ENCODE peak calls at places on chromosome 16, in ten cellular contexts. W, A, N, L, C, S, E, V, I and G are unnamed samples.
A peak's percentile ranks its signal among the peaks of the same experiment; 100 is the strongest.

GRCh38 chr16:27588052-27588451 is 38.1 kb downstream of the KATNIP start:
- DNase-seq in N (no peak), A (no peak), S (no peak), C (no peak), I (no peak), V (no peak), E (no peak), L (no peak), W (no peak), G (no peak)

GRCh38 chr16:72198021-72198420 is 26.1 kb upstream of the PMFBP1 start:
- DNase-seq in A (peak; percentile 80), S (no peak), I (no peak), N (peak; percentile 73), L (no peak), E (peak; percentile 87), C (no peak), V (no peak), W (peak; percentile 93), G (no peak)

GRCh38 chr16:15038689-15039088 is 17.2 kb downstream of the NTAN1 start:
- DNase-seq in V (no peak), E (no peak), A (no peak), C (no peak), I (no peak), S (no peak), W (no peak), L (no peak), N (no peak), G (no peak)

GRCh38 chr16:66908116-66908515 is 10.6 kb downstream of the CDH16 start:
- DNase-seq in L (no peak), I (no peak), S (no peak), N (no peak), C (no peak), E (no peak), W (no peak), A (no peak), V (no peak), G (no peak)

GRCh38 chr16:48602357-48603014 is 7.5 kb downstream of the N4BP1 start:
- DNase-seq in N (no peak), C (no peak), V (no peak), W (no peak), I (no peak), A (no peak), L (no peak), E (no peak), S (no peak), G (no peak)

GRCh38 chr16:57661510-57661909 is 6.6 kb upstream of the ADGRG3 start:
- DNase-seq in A (no peak), N (no peak), E (no peak), L (no peak), I (no peak), C (no peak), W (no peak), V (no peak), S (no peak), G (no peak)

GRCh38 chr16:75011634-75012307 is 12.9 kb downstream of the ZNRF1 start:
- DNase-seq in S (peak; percentile 75), N (peak; percentile 94), C (peak; percentile 81), W (peak; percentile 86), L (no peak), V (no peak), E (peak; percentile 92), I (no peak), A (peak; percentile 92), G (peak; percentile 57)

GRCh38 chr16:30748634-30749445 is 615 bp downstream of the PHKG2 start:
- DNase-seq in N (peak; percentile 50), I (peak; percentile 21), S (no peak), C (no peak), L (no peak), E (peak; percentile 34), A (peak; percentile 52), V (no peak), W (peak; percentile 61), G (no peak)

GRCh38 chr16:75566889-75567255 is 693 bp downstream of the GABARAPL2 start:
- DNase-seq in I (peak; percentile 14), L (no peak), V (no peak), E (no peak), C (peak; percentile 64), W (no peak), A (no peak), S (no peak), N (peak; percentile 10), G (no peak)

GRCh38 chr16:70750893-70751467 is 50.0 kb downstream of the VAC14 start:
- DNase-seq in E (peak; percentile 97), W (peak; percentile 98), A (peak; percentile 99), S (no peak), V (peak; percentile 76), I (no peak), L (no peak), N (peak; percentile 98), C (peak; percentile 91), G (no peak)

GRCh38 chr16:89051521-89052166 is 42.0 kb upstream of the ACSF3 start:
- DNase-seq in A (no peak), L (no peak), V (no peak), S (no peak), I (no peak), C (no peak), E (no peak), W (no peak), N (no peak), G (no peak)

GRCh38 chr16:73326770-73327470 is 279.0 kb upstream of the ZFHX3 start:
- DNase-seq in V (no peak), E (no peak), W (peak; percentile 1), S (no peak), C (no peak), A (no peak), I (no peak), L (no peak), N (no peak), G (no peak)

GRCh38 chr16:7236824-7237410 is 95.7 kb upstream of the RBFOX1 start:
- DNase-seq in L (no peak), S (no peak), A (no peak), C (no peak), I (no peak), V (no peak), N (no peak), E (no peak), W (no peak), G (no peak)

GRCh38 chr16:55052335-55053070 is 121.8 kb downstream of the IRX5 start:
- DNase-seq in E (no peak), L (no peak), V (no peak), N (no peak), I (no peak), C (peak; percentile 28), W (peak; percentile 2), S (no peak), A (no peak), G (no peak)

GRCh38 chr16:49342336-49343265 is 31.0 kb upstream of the C16orf78 start:
- DNase-seq in C (peak; percentile 31), N (no peak), V (no peak), A (no peak), L (no peak), E (no peak), I (no peak), W (no peak), S (no peak), G (no peak)

GRCh38 chr16:1613240-1613639 is 1.1 kb downstream of the CRAMP1 start:
- DNase-seq in I (peak; percentile 42), A (no peak), E (no peak), N (no peak), W (no peak), L (no peak), C (no peak), S (no peak), V (no peak), G (no peak)

GRCh38 chr16:19860146-19861030 is 24.3 kb downstream of the GPRC5B start:
- DNase-seq in A (peak; percentile 81), N (peak; percentile 96), C (no peak), W (peak; percentile 65), S (no peak), E (peak; percentile 90), V (no peak), L (no peak), I (no peak), G (peak; percentile 92)
- H3K4me3 ChIP-seq in A (no peak overlapping the region), N (no peak overlapping the region), C (no peak overlapping the region), W (no peak overlapping the region), S (no peak overlapping the region), E (peak overlapping the region; percentile 12), V (no peak overlapping the region), L (no peak overlapping the region), I (no peak overlapping the region), G (no peak overlapping the region)

GRCh38 chr16:86498155-86498651 is 12.1 kb upstream of the FOXF1 start:
- DNase-seq in W (no peak), N (no peak), L (no peak), A (peak; percentile 37), E (no peak), I (no peak), S (no peak), V (no peak), C (no peak), G (no peak)
- TF ChIP-seq CTCF in W (peak; percentile 6), N (no peak), L (no peak), A (peak; percentile 19), E (peak; percentile 2), I (no peak), S (no peak), V (no peak), C (no peak), G (no peak)

GRCh38 chr16:9901-10665 is 43.3 kb downstream of the POLR3K start:
- DNase-seq in A (no peak), E (no peak), L (no peak), V (no peak), S (no peak), C (peak; percentile 72), W (no peak), I (no peak), N (no peak), G (no peak)
- H3K4me3 ChIP-seq in A (peak overlapping the region; percentile 31), E (peak overlapping the region; percentile 31), L (no peak overlapping the region), V (no peak overlapping the region), S (peak overlapping the region; percentile 25), C (no peak overlapping the region), W (no peak overlapping the region), I (no peak overlapping the region), N (peak overlapping the region; percentile 39), G (peak overlapping the region; percentile 37)

DNA sequence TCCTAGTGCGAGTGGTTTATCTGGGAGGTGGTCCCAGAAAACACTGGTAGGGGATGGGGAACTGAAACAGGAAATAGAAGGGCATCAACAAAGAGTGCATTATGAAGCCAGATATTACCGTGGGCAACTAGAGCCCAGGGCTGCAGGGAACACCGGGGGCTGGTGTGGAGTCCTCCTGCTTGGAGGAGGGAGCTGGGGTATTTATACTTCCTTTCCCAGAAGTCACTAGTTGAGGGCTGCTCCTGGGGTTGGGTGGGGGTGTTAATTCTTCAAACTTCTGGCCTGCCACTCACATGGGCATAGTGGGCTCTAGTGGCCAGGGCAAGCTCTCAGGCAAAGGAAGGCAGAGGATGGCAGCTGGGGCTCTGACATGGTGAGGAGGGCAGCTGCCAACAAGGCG is 14.7 kb downstream of the LAT start:
- DNase-seq in C (no peak), L (no peak), I (no peak), V (no peak), E (no peak), W (no peak), A (no peak), S (no peak), N (no peak), G (no peak)
- TF ChIP-seq CTCF in C (no peak), L (no peak), I (no peak), V (no peak), E (no peak), W (no peak), A (no peak), S (no peak), N (no peak), G (no peak)